ENCODE peak calls at places on chromosome 14, in eight cellular contexts. K, I, Q, Z, A, C, B and O are unnamed samples.

GRCh38 chr14:80692903-80693302 is 248.6 kb downstream of the CEP128 start:
- DNase-seq in K (no peak), I (no peak), Q (no peak), Z (no peak), A (no peak), C (no peak), B (no peak), O (no peak)

GRCh38 chr14:22613091-22613695 is 15.1 kb downstream of the ABHD4 start:
- DNase-seq in K (no peak), I (no peak), Q (no peak), Z (no peak), A (no peak), C (no peak), B (no peak), O (no peak)

GRCh38 chr14:26526132-26526531 is 71.7 kb downstream of the NOVA1 start:
- DNase-seq in K (peak; percentile 47), I (no peak), Q (no peak), Z (no peak), A (no peak), C (no peak), B (no peak), O (no peak)

GRCh38 chr14:61475316-61475715 is 153.9 kb downstream of the PRKCH start:
- DNase-seq in K (peak; percentile 79), I (peak; percentile 59), Q (no peak), Z (no peak), A (no peak), C (no peak), B (no peak), O (no peak)

GRCh38 chr14:24376448-24377070 is 8.6 kb downstream of the NFATC4 start:
- DNase-seq in K (no peak), I (peak; percentile 70), Q (no peak), Z (no peak), A (no peak), C (no peak), B (no peak), O (no peak)

GRCh38 chr14:79077096-79077495 is 906.9 kb downstream of the NRXN3 start:
- DNase-seq in K (no peak), I (no peak), Q (no peak), Z (no peak), A (no peak), C (no peak), B (no peak), O (no peak)

GRCh38 chr14:31286456-31287293 is 79.1 kb upstream of the HECTD1 start:
- DNase-seq in K (no peak), I (no peak), Q (peak; percentile 37), Z (peak; percentile 10), A (no peak), C (no peak), B (no peak), O (no peak)

GRCh38 chr14:75011356-75012097 is 8.8 kb downstream of the EIF2B2 start:
- DNase-seq in K (peak; percentile 69), I (no peak), Q (no peak), Z (peak; percentile 17), A (no peak), C (no peak), B (no peak), O (no peak)

GRCh38 chr14:28766505-28767238 is at the start of gene FOXG1:
- DNase-seq in K (no peak), I (peak; percentile 86), Q (no peak), Z (no peak), A (no peak), C (no peak), B (peak; percentile 71), O (peak; percentile 82)

GRCh38 chr14:38669027-38669426 is 413.1 kb upstream of the CLEC14A start:
- DNase-seq in K (no peak), I (no peak), Q (no peak), Z (no peak), A (no peak), C (no peak), B (no peak), O (no peak)

GRCh38 chr14:91996951-91997371 is 42.9 kb downstream of the TRIP11 start:
- DNase-seq in K (peak; percentile 82), I (peak; percentile 46), Q (no peak), Z (no peak), A (no peak), C (no peak), B (no peak), O (no peak)

GRCh38 chr14:104151546-104152245 is 13.3 kb downstream of the KIF26A start:
- DNase-seq in K (no peak), I (no peak), Q (no peak), Z (no peak), A (no peak), C (no peak), B (no peak), O (no peak)

GRCh38 chr14:35988972-35989690 is 163.0 kb downstream of the BRMS1L start:
- DNase-seq in K (no peak), I (no peak), Q (no peak), Z (no peak), A (no peak), C (no peak), B (no peak), O (peak; percentile 60)

GRCh38 chr14:65850429-65851145 is 438.1 kb downstream of the FUT8 start:
- DNase-seq in K (no peak), I (no peak), Q (no peak), Z (peak; percentile 19), A (no peak), C (no peak), B (no peak), O (no peak)

GRCh38 chr14:100660498-100661339 is 66.0 kb upstream of the DLK1 start:
- DNase-seq in K (no peak), I (no peak), Q (no peak), Z (no peak), A (no peak), C (no peak), B (no peak), O (no peak)

GRCh38 chr14:68785817-68786490 is 6.9 kb downstream of the ZFP36L1 start:
- DNase-seq in K (peak; percentile 85), I (peak; percentile 29), Q (no peak), Z (no peak), A (no peak), C (no peak), B (no peak), O (no peak)

GRCh38 chr14:54652188-54652889 is 85.4 kb downstream of the SAMD4A start:
- DNase-seq in K (peak; percentile 99), I (peak; percentile 88), Q (no peak), Z (no peak), A (no peak), C (no peak), B (no peak), O (no peak)

GRCh38 chr14:67221248-67221981 is 19.8 kb upstream of the PALS1 start:
- DNase-seq in K (peak; percentile 30), I (no peak), Q (no peak), Z (no peak), A (no peak), C (no peak), B (no peak), O (no peak)

GRCh38 chr14:100155049-100155621 is 4.3 kb downstream of the DEGS2 start:
- DNase-seq in K (peak; percentile 14), I (peak; percentile 82), Q (peak; percentile 56), Z (no peak), A (no peak), C (no peak), B (no peak), O (no peak)

GRCh38 chr14:67577181-67577580 is 22.9 kb downstream of the PIGH start:
- DNase-seq in K (no peak), I (no peak), Q (no peak), Z (no peak), A (no peak), C (no peak), B (no peak), O (no peak)

GRCh38 chr14:90781876-90782275 is 34.4 kb downstream of the TTC7B start:
- DNase-seq in K (no peak), I (no peak), Q (no peak), Z (no peak), A (no peak), C (no peak), B (no peak), O (no peak)

GRCh38 chr14:76706811-76707210 is 54.5 kb upstream of the VASH1 start:
- DNase-seq in K (no peak), I (no peak), Q (no peak), Z (no peak), A (no peak), C (no peak), B (no peak), O (no peak)

GRCh38 chr14:64812412-64812811 is 67.3 kb downstream of the SPTB start:
- DNase-seq in K (no peak), I (peak; percentile 83), Q (no peak), Z (peak; percentile 8), A (no peak), C (no peak), B (no peak), O (no peak)